ENCODE peak calls at places on chromosome X, in four cellular contexts. One of them, this sample, is unnamed.

GRCh38 chrX:134547047-134547679 is 87.2 kb downstream of the HPRT1 start:
- DNase-seq in SK-N-SH: no peak
- DNase-seq in HCT116: no peak
- DNase-seq in HepG2: no peak
- DNase-seq in this sample: no peak

GRCh38 chrX:119343856-119344255 is 55.3 kb upstream of the SLC25A43 start:
- DNase-seq in HCT116: no peak
- DNase-seq in SK-N-SH: no peak
- DNase-seq in HepG2: no peak
- DNase-seq in this sample: no peak

GRCh38 chrX:14943963-14944362 is 70.7 kb downstream of the MOSPD2 start:
- DNase-seq in SK-N-SH: no peak
- DNase-seq in HCT116: no peak
- DNase-seq in HepG2: no peak
- DNase-seq in this sample: no peak

GRCh38 chrX:17559728-17560379 is 177.4 kb upstream of the SCML1 start:
- DNase-seq in HepG2: no peak
- DNase-seq in SK-N-SH: no peak
- DNase-seq in HCT116: peak; percentile 42
- DNase-seq in this sample: no peak

GRCh38 chrX:33465137-33465536 is 253.8 kb upstream of the DMD start:
- DNase-seq in SK-N-SH: no peak
- DNase-seq in HepG2: no peak
- DNase-seq in HCT116: no peak
- DNase-seq in this sample: no peak

GRCh38 chrX:18390941-18391538 is 34.4 kb upstream of the CDKL5 start:
- DNase-seq in HepG2: peak; percentile 14
- DNase-seq in SK-N-SH: peak; percentile 69
- DNase-seq in HCT116: peak; percentile 57
- DNase-seq in this sample: no peak

GRCh38 chrX:44422631-44423030 is 79.2 kb upstream of the EFHC2 start:
- DNase-seq in HCT116: no peak
- DNase-seq in SK-N-SH: no peak
- DNase-seq in HepG2: no peak
- DNase-seq in this sample: no peak

GRCh38 chrX:56757327-56757726 is 28.3 kb downstream of the NBDY start:
- DNase-seq in SK-N-SH: no peak
- DNase-seq in HCT116: no peak
- DNase-seq in HepG2: no peak
- DNase-seq in this sample: no peak

GRCh38 chrX:12701625-12702024 is 89.6 kb upstream of the PRPS2 start:
- DNase-seq in HCT116: peak; percentile 62
- DNase-seq in HepG2: peak; percentile 37
- DNase-seq in SK-N-SH: peak; percentile 50
- DNase-seq in this sample: peak; percentile 20

GRCh38 chrX:38937400-38937799 is 136.1 kb downstream of the MID1IP1 start:
- DNase-seq in SK-N-SH: no peak
- DNase-seq in HepG2: peak; percentile 0
- DNase-seq in HCT116: no peak
- DNase-seq in this sample: no peak

GRCh38 chrX:104330966-104331365 is 76.2 kb upstream of the ESX1 start:
- DNase-seq in HepG2: no peak
- DNase-seq in SK-N-SH: no peak
- DNase-seq in HCT116: no peak
- DNase-seq in this sample: no peak

GRCh38 chrX:6959006-6959405 is 188.5 kb upstream of the STS start:
- DNase-seq in HepG2: no peak
- DNase-seq in SK-N-SH: no peak
- DNase-seq in HCT116: no peak
- DNase-seq in this sample: no peak

GRCh38 chrX:13754765-13755164 is 20.2 kb downstream of the OFD1 start:
- DNase-seq in HepG2: no peak
- DNase-seq in HCT116: no peak
- DNase-seq in SK-N-SH: no peak
- DNase-seq in this sample: no peak

GRCh38 chrX:50072110-50072509 is 128.7 kb downstream of the AKAP4 start:
- DNase-seq in SK-N-SH: no peak
- DNase-seq in HCT116: no peak
- DNase-seq in HepG2: no peak
- DNase-seq in this sample: no peak

GRCh38 chrX:43655961-43656494 is at the start of gene MAOA:
- DNase-seq in HepG2: peak; percentile 18
- DNase-seq in SK-N-SH: peak; percentile 61
- DNase-seq in HCT116: no peak
- DNase-seq in this sample: no peak

GRCh38 chrX:97766496-97767095 is 882.9 kb downstream of the RPA4 start:
- DNase-seq in SK-N-SH: no peak
- DNase-seq in HCT116: no peak
- DNase-seq in HepG2: no peak
- DNase-seq in this sample: no peak

GRCh38 chrX:78213331-78213730 is 73.9 kb upstream of the TAF9B start:
- DNase-seq in SK-N-SH: no peak
- DNase-seq in HepG2: no peak
- DNase-seq in HCT116: no peak
- DNase-seq in this sample: no peak

GRCh38 chrX:134454506-134454905 is 5.5 kb upstream of the HPRT1 start:
- DNase-seq in SK-N-SH: no peak
- DNase-seq in HCT116: no peak
- DNase-seq in HepG2: no peak
- DNase-seq in this sample: no peak

GRCh38 chrX:47706575-47706974 is 47.6 kb upstream of the UXT start:
- DNase-seq in HepG2: no peak
- DNase-seq in SK-N-SH: no peak
- DNase-seq in HCT116: no peak
- DNase-seq in this sample: no peak

GRCh38 chrX:1581132-1581531 is 10.3 kb upstream of the AKAP17A start:
- DNase-seq in HCT116: no peak
- DNase-seq in HepG2: peak; percentile 52
- DNase-seq in SK-N-SH: peak; percentile 61
- DNase-seq in this sample: peak; percentile 35

GRCh38 chrX:20593402-20593801 is 326.7 kb upstream of the RPS6KA3 start:
- DNase-seq in SK-N-SH: no peak
- DNase-seq in HepG2: no peak
- DNase-seq in HCT116: no peak
- DNase-seq in this sample: no peak

GRCh38 chrX:108914791-108915190 is 178.4 kb upstream of the IRS4 start:
- DNase-seq in HCT116: no peak
- DNase-seq in HepG2: no peak
- DNase-seq in SK-N-SH: no peak
- DNase-seq in this sample: no peak

GRCh38 chrX:19772759-19773623 is 114.4 kb downstream of the SH3KBP1 start:
- DNase-seq in SK-N-SH: no peak
- DNase-seq in HepG2: no peak
- DNase-seq in HCT116: no peak
- DNase-seq in this sample: no peak

GRCh38 chrX:115561605-115562491 is 874 bp downstream of the PLS3 start:
- DNase-seq in SK-N-SH: peak; percentile 77
- DNase-seq in HepG2: peak; percentile 4
- DNase-seq in HCT116: no peak
- DNase-seq in this sample: no peak

GRCh38 chrX:154374361-154375155 is at the start of gene FLNA:
- DNase-seq in HepG2: no peak
- DNase-seq in SK-N-SH: peak; percentile 61
- DNase-seq in HCT116: no peak
- DNase-seq in this sample: no peak

GRCh38 chrX:153590961-153591956 is 7.7 kb downstream of the CCNQ start:
- DNase-seq in SK-N-SH: no peak
- DNase-seq in HepG2: no peak
- DNase-seq in HCT116: no peak
- DNase-seq in this sample: no peak

GRCh38 chrX:38400401-38400910 is 48.1 kb downstream of the OTC start:
- DNase-seq in HCT116: no peak
- DNase-seq in HepG2: no peak
- DNase-seq in SK-N-SH: no peak
- DNase-seq in this sample: no peak

GRCh38 chrX:24396930-24397277 is 36.5 kb downstream of the SUPT20HL1 start:
- DNase-seq in HCT116: no peak
- DNase-seq in HepG2: no peak
- DNase-seq in SK-N-SH: no peak
- DNase-seq in this sample: no peak

GRCh38 chrX:123077671-123078070 is 106.4 kb upstream of the GRIA3 start:
- DNase-seq in HepG2: no peak
- DNase-seq in SK-N-SH: no peak
- DNase-seq in HCT116: no peak
- DNase-seq in this sample: no peak
- TF ChIP-seq SIN3A in HepG2: no peak
- TF ChIP-seq SIN3A in SK-N-SH: no peak
- TF ChIP-seq SIN3A in HCT116: no peak
- TF ChIP-seq SIN3A in this sample: no peak

GRCh38 chrX:107715331-107716044 is 60.1 kb downstream of the TSC22D3 start:
- DNase-seq in HCT116: no peak
- DNase-seq in HepG2: no peak
- DNase-seq in SK-N-SH: peak; percentile 30
- DNase-seq in this sample: no peak
- H3K4me1 ChIP-seq in HCT116: peaks cover 19% of the 10 kb centered on the region
- H3K4me1 ChIP-seq in HepG2: peaks cover 26% of the 10 kb centered on the region
- H3K4me1 ChIP-seq in SK-N-SH: peaks cover 6% of the 10 kb centered on the region
- H3K4me1 ChIP-seq in this sample: peaks cover 8% of the 10 kb centered on the region

GRCh38 chrX:21973321-21974010 is 33.0 kb downstream of the SMS start:
- DNase-seq in HCT116: no peak
- DNase-seq in SK-N-SH: no peak
- DNase-seq in HepG2: no peak
- DNase-seq in this sample: no peak

GRCh38 chrX:21975242-21975641 is 34.7 kb downstream of the SMS start:
- DNase-seq in SK-N-SH: no peak
- DNase-seq in HCT116: no peak
- DNase-seq in HepG2: no peak
- DNase-seq in this sample: no peak

GRCh38 chrX:21974011-21974385 is 33.5 kb downstream of the SMS start:
- DNase-seq in SK-N-SH: no peak
- DNase-seq in HepG2: no peak
- DNase-seq in HCT116: no peak
- DNase-seq in this sample: no peak

GRCh38 chrX:21978346-21978745 is 37.8 kb downstream of the SMS start:
- DNase-seq in HepG2: peak; percentile 50
- DNase-seq in SK-N-SH: no peak
- DNase-seq in HCT116: no peak
- DNase-seq in this sample: no peak

DNA sequence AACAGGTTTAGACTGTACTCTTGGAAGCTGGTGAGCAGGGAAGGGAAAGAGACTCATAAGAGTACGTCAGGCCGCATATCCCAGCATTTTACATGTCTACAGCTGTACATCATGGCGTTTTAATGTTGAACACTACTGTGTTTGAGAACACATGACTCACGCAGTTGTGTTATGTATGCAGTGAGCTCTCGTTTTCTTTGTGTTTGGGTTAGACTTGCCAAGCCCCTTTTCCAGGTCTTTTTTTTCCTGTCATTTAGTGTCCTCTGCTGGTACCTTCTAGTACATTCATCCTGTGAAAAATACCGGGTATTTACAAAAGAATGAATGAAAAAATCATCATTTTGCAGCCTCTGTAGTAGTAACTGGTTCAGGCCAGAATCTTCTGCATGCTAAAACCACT is 35.3 kb downstream of the SMS start:
- DNase-seq in SK-N-SH: no peak
- DNase-seq in HepG2: no peak
- DNase-seq in HCT116: no peak
- DNase-seq in this sample: no peak
- H3K27ac ChIP-seq in SK-N-SH: peak overlapping the region; percentile 19
- H3K27ac ChIP-seq in HepG2: no peak overlapping the region
- H3K27ac ChIP-seq in HCT116: no peak overlapping the region
- H3K27ac ChIP-seq in this sample: no peak overlapping the region

DNA sequence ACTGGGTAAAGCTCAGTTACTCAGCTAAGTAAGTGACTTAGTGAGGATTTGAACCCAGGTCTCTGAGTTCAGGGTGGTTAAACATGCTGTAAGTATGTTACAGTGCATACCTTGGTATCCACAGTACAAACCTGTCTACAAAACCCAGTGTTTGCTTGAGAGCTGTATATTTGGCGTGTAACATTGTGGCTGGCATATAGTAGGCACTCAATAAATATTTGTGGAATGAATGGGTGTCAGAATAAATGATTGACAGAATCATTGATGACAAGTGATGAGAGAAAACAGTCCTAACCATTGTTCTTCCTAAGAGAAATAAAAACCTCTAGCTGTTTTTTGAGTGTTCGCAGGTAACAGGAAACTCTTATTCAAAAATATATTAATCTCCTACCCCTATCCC is 79.7 kb upstream of the BCOR start:
- DNase-seq in HepG2: no peak
- DNase-seq in HCT116: no peak
- DNase-seq in SK-N-SH: no peak
- DNase-seq in this sample: no peak
- TF ChIP-seq SIN3A in HepG2: no peak
- TF ChIP-seq SIN3A in HCT116: no peak
- TF ChIP-seq SIN3A in SK-N-SH: no peak
- TF ChIP-seq SIN3A in this sample: no peak

This sample was measured in Panc1.